ENCODE peak calls at places on chromosomes 7 and 10, in six cellular contexts. O is right lobe of liver, L is IMR-90, G is body of pancreas, Q is spleen, U is sigmoid colon. K is an unnamed sample.

GRCh38 chr10:71711052-71711623 is 8.4 kb downstream of the C10orf105 start:
- DNase-seq in Q (no peak), O (no peak), G (no peak), U (no peak), L (no peak), K (no peak)

GRCh38 chr7:129438839-129439640 is 4.8 kb downstream of the STRIP2 start:
- DNase-seq in L (peak), U (no peak), Q (no peak), O (no peak), G (no peak), K (no peak)

GRCh38 chr7:74569501-74570075 is 87.9 kb upstream of the GTF2I start:
- DNase-seq in U (no peak), Q (no peak), G (no peak), L (no peak), O (no peak), K (no peak)

GRCh38 chr7:74027683-74028320 is at the start of gene ELN:
- DNase-seq in U (peak), Q (no peak), O (no peak), L (peak), G (peak), K (peak)

GRCh38 chr10:62666264-62666663 is 138.3 kb upstream of the ADO start:
- DNase-seq in L (no peak), U (no peak), Q (no peak), G (no peak), O (no peak), K (no peak)

GRCh38 chr7:117889611-117890010 is 16.4 kb upstream of the CTTNBP2 start:
- DNase-seq in Q (no peak), L (no peak), O (no peak), U (no peak), G (no peak), K (no peak)

GRCh38 chr7:36138209-36138608 is 14.8 kb upstream of the EEPD1 start:
- DNase-seq in G (no peak), Q (no peak), O (no peak), L (no peak), U (no peak), K (no peak)

GRCh38 chr7:105602325-105603305 is 21.3 kb upstream of the EFCAB10 start:
- DNase-seq in G (no peak), U (peak), L (peak), Q (no peak), O (no peak), K (no peak)

GRCh38 chr7:75817112-75817511 is 3.5 kb upstream of the CCL24 start:
- DNase-seq in O (no peak), L (no peak), U (no peak), Q (no peak), G (no peak), K (no peak)

GRCh38 chr10:123241391-123242141 is 87.4 kb downstream of the BUB3 start:
- DNase-seq in G (no peak), U (no peak), Q (no peak), L (no peak), O (no peak), K (no peak)

GRCh38 chr10:61024801-61025201 is 80.8 kb upstream of the RHOBTB1 start:
- DNase-seq in L (peak), G (no peak), O (no peak), Q (no peak), U (no peak), K (no peak)

GRCh38 chr7:26629696-26630095 is 234.7 kb downstream of the SKAP2 start:
- DNase-seq in U (no peak), G (no peak), L (no peak), Q (no peak), O (no peak), K (no peak)

GRCh38 chr10:98096731-98097130 is 37.7 kb upstream of the R3HCC1L start:
- DNase-seq in G (no peak), O (no peak), U (no peak), Q (no peak), L (no peak), K (no peak)

GRCh38 chr10:58513189-58514101 is 773 bp downstream of the BICC1 start:
- DNase-seq in O (no peak), U (peak), G (peak), L (peak), Q (peak), K (peak)

GRCh38 chr10:58514102-58514472 is 1.4 kb downstream of the BICC1 start:
- DNase-seq in U (no peak), O (no peak), L (no peak), G (no peak), Q (no peak), K (no peak)

GRCh38 chr10:58515296-58515956 is 2.8 kb downstream of the BICC1 start:
- DNase-seq in O (no peak), Q (no peak), U (no peak), L (no peak), G (no peak), K (no peak)

GRCh38 chr10:58511765-58512469 is 755 bp upstream of the BICC1 start:
- DNase-seq in O (no peak), G (no peak), L (peak), U (no peak), Q (no peak), K (no peak)

DNA sequence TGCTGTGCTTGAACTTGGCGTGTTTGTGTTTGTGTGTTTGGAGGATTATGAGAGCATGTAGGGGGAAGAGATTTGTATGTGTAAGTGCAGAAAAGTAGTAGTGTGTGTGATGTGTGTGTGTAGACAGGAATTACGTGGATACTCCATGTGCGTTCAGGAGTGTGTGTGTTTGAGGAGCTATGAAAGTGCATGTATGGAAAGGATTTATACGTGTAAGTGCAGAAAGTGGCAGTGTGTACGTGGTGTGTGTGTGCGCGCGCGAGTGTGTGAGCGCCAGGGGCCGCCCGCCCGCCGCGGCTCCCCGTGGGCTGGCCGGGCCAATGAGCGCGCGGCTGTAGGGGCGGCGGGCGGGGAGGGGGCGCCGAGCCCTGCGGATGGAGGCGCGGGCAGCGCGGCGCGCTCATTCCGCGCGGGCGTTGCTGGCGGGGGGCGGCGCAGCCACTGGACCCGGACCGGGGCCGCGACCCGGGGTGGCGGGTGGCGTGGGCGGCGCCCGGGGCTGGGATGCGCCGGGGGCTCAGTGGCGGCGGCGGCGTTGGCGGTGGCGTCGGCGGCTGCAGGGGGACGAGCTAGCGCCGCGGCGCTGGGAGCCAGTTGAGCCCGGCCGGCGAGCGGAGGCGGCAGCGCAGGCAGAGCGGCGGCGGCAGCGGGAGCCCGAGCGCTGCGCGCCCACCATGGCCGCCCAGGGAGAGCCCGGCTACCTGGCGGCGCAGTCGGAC is at the start of gene BICC1:
- DNase-seq in O (peak), G (peak), U (peak), Q (peak), L (peak), K (peak)
- TF ChIP-seq POLR2A in O (no peak), G (peak), U (no peak), Q (no peak), L (no peak), K (peak)

GRCh38 chr10:45466784-45467183 is 92.8 kb downstream of the ALOX5 start:
- DNase-seq in U (no peak), Q (peak), O (no peak), G (no peak), L (no peak), K (no peak)

GRCh38 chr10:45468110-45468509 is 94.1 kb downstream of the ALOX5 start:
- DNase-seq in O (no peak), U (no peak), L (no peak), G (no peak), Q (no peak), K (no peak)

GRCh38 chr10:45471531-45472310 is 97.7 kb downstream of the ALOX5 start:
- DNase-seq in Q (no peak), G (no peak), U (no peak), O (peak), L (no peak), K (no peak)

GRCh38 chr10:45473126-45473525 is 99.1 kb downstream of the ALOX5 start:
- DNase-seq in O (no peak), Q (no peak), U (no peak), G (no peak), L (no peak), K (no peak)

GRCh38 chr10:45470098-45471012 is 96.3 kb downstream of the ALOX5 start:
- DNase-seq in U (no peak), L (peak), Q (peak), O (peak), G (no peak), K (no peak)
- TF ChIP-seq POLR2A in U (no peak), L (no peak), Q (no peak), O (no peak), G (no peak), K (no peak)

GRCh38 chr10:112949128-112949823 is 771 bp upstream of the TCF7L2 start:
- DNase-seq in Q (no peak), O (no peak), L (peak), U (no peak), G (no peak), K (no peak)

GRCh38 chr10:112952282-112952991 is 2.4 kb downstream of the TCF7L2 start:
- DNase-seq in O (peak), L (peak), Q (peak), G (peak), U (peak), K (no peak)

GRCh38 chr10:112951349-112952281 is 1.6 kb downstream of the TCF7L2 start:
- DNase-seq in O (peak), U (peak), L (peak), G (peak), Q (peak), K (peak)

GRCh38 chr10:112950714-112951348 is 784 bp downstream of the TCF7L2 start:
- DNase-seq in L (peak), G (peak), O (peak), U (peak), Q (peak), K (no peak)

GRCh38 chr10:112949875-112950507 is at the start of gene TCF7L2:
- DNase-seq in L (peak), U (peak), G (peak), O (peak), Q (peak), K (peak)
- TF ChIP-seq POLR2A in L (peak), U (peak), G (peak), O (peak), Q (peak), K (peak)

GRCh38 chr7:66740302-66740979 is at the start of gene RABGEF1:
- DNase-seq in Q (peak), L (peak), U (peak), O (peak), G (peak), K (peak)
- TF ChIP-seq POLR2A in Q (peak), L (peak), U (peak), O (peak), G (peak), K (peak)